ENCODE peak calls at places on chromosome 14, in seven cellular contexts. Z, S, U, W, N, Y and A are unnamed samples.

GRCh38 chr14:50875359-50876090 is 3.7 kb downstream of the ABHD12B start:
- DNase-seq in N (peak; percentile 39), W (no peak), S (peak; percentile 85), Y (peak; percentile 32), U (peak; percentile 26), Z (peak; percentile 89), A (no peak)

GRCh38 chr14:100979780-100980179 is 76.3 kb upstream of the RTL1 start:
- DNase-seq in S (no peak), N (no peak), U (peak; percentile 68), W (peak; percentile 53), Z (no peak), Y (peak; percentile 84), A (no peak)

GRCh38 chr14:72740504-72740961 is 153.4 kb downstream of the DPF3 start:
- DNase-seq in Y (no peak), N (no peak), W (no peak), Z (no peak), U (no peak), S (no peak), A (no peak)

GRCh38 chr14:69484444-69485113 is at the start of gene PLEKHD1:
- DNase-seq in U (no peak), S (peak; percentile 8), Z (no peak), Y (no peak), N (no peak), W (no peak), A (no peak)

GRCh38 chr14:101352567-101352966 is 208.7 kb upstream of the DIO3 start:
- DNase-seq in S (no peak), U (no peak), Z (no peak), N (no peak), Y (no peak), W (no peak), A (no peak)

GRCh38 chr14:105350450-105351244 is 36.1 kb downstream of the PACS2 start:
- DNase-seq in N (no peak), U (no peak), W (no peak), Y (no peak), S (no peak), Z (no peak), A (no peak)

GRCh38 chr14:36935976-36936678 is 236.3 kb downstream of the SLC25A21 start:
- DNase-seq in Z (no peak), U (peak; percentile 24), Y (peak; percentile 42), W (no peak), S (no peak), N (no peak), A (no peak)

GRCh38 chr14:32211068-32211404 is 8.0 kb upstream of the RNU6-8 start:
- DNase-seq in S (no peak), U (no peak), Y (no peak), N (no peak), W (no peak), Z (no peak), A (no peak)

GRCh38 chr14:21257395-21258193 is 11.6 kb downstream of the HNRNPC start:
- DNase-seq in Z (peak; percentile 64), S (no peak), Y (no peak), N (no peak), U (peak; percentile 42), W (no peak), A (peak; percentile 36)

GRCh38 chr14:68961781-68962584 is 17.1 kb downstream of the ACTN1 start:
- DNase-seq in W (no peak), S (no peak), Y (peak; percentile 80), Z (no peak), N (no peak), U (no peak), A (no peak)

GRCh38 chr14:96090441-96091148 is 51.4 kb downstream of the C14orf132 start:
- DNase-seq in Y (peak; percentile 68), N (peak; percentile 82), S (no peak), Z (no peak), U (peak; percentile 80), W (peak; percentile 26), A (no peak)

GRCh38 chr14:65101631-65102440 is 481 bp downstream of the MAX start:
- DNase-seq in W (no peak), U (no peak), Z (no peak), Y (no peak), S (peak; percentile 60), N (no peak), A (no peak)

GRCh38 chr14:20711275-20712069 is 22.9 kb downstream of the ANG start:
- DNase-seq in N (no peak), Z (no peak), U (no peak), Y (no peak), W (no peak), S (no peak), A (no peak)